ENCODE peak calls at places on chromosomes 2 and 18, in nine cellular contexts. One of them, this sample, is unnamed.

GRCh38 chr2:148560501-148560900 is 84.0 kb upstream of the EPC2 start:
- DNase-seq in NAMALWA: no peak
- DNase-seq in NCI-H774: no peak
- DNase-seq in endothelial cell: no peak
- DNase-seq in globus pallidus: no peak
- DNase-seq in HT1080: no peak
- DNase-seq in M059J: no peak
- DNase-seq in kidney epithelial cell: no peak
- DNase-seq in HFFc6: no peak
- DNase-seq in this sample: no peak

GRCh38 chr2:217930783-217931563 is 71.8 kb downstream of the TNS1 start:
- DNase-seq in NAMALWA: no peak
- DNase-seq in HFFc6: no peak
- DNase-seq in NCI-H774: no peak
- DNase-seq in globus pallidus: no peak
- DNase-seq in endothelial cell: no peak
- DNase-seq in HT1080: no peak
- DNase-seq in kidney epithelial cell: no peak
- DNase-seq in M059J: no peak
- DNase-seq in this sample: no peak

GRCh38 chr2:150643106-150643730 is 155.8 kb upstream of the RND3 start:
- DNase-seq in kidney epithelial cell: no peak
- DNase-seq in globus pallidus: no peak
- DNase-seq in HFFc6: no peak
- DNase-seq in NAMALWA: no peak
- DNase-seq in NCI-H774: no peak
- DNase-seq in HT1080: peak; percentile 25
- DNase-seq in endothelial cell: no peak
- DNase-seq in M059J: peak; percentile 78
- DNase-seq in this sample: no peak

GRCh38 chr2:233037078-233037477 is 4.6 kb downstream of the NEU2 start:
- DNase-seq in NCI-H774: no peak
- DNase-seq in kidney epithelial cell: no peak
- DNase-seq in M059J: peak; percentile 76
- DNase-seq in HT1080: peak; percentile 45
- DNase-seq in HFFc6: peak; percentile 46
- DNase-seq in NAMALWA: no peak
- DNase-seq in endothelial cell: no peak
- DNase-seq in globus pallidus: no peak
- DNase-seq in this sample: no peak

GRCh38 chr2:29749843-29750242 is 171.5 kb downstream of the ALK start:
- DNase-seq in NAMALWA: no peak
- DNase-seq in HFFc6: no peak
- DNase-seq in endothelial cell: no peak
- DNase-seq in M059J: no peak
- DNase-seq in globus pallidus: no peak
- DNase-seq in HT1080: no peak
- DNase-seq in NCI-H774: no peak
- DNase-seq in kidney epithelial cell: no peak
- DNase-seq in this sample: no peak

GRCh38 chr18:78738076-78738690 is 241.4 kb upstream of the SALL3 start:
- DNase-seq in endothelial cell: no peak
- DNase-seq in HFFc6: no peak
- DNase-seq in HT1080: no peak
- DNase-seq in NCI-H774: no peak
- DNase-seq in NAMALWA: no peak
- DNase-seq in M059J: no peak
- DNase-seq in globus pallidus: no peak
- DNase-seq in kidney epithelial cell: no peak
- DNase-seq in this sample: no peak

GRCh38 chr2:151357359-151357758 is at the start of gene TNFAIP6:
- DNase-seq in NAMALWA: peak; percentile 4
- DNase-seq in NCI-H774: no peak
- DNase-seq in globus pallidus: peak; percentile 58
- DNase-seq in HT1080: peak; percentile 83
- DNase-seq in HFFc6: peak; percentile 94
- DNase-seq in endothelial cell: no peak
- DNase-seq in kidney epithelial cell: peak; percentile 47
- DNase-seq in M059J: peak; percentile 73
- DNase-seq in this sample: no peak

GRCh38 chr2:215434447-215435260 is 1.2 kb downstream of the FN1 start:
- DNase-seq in NCI-H774: no peak
- DNase-seq in globus pallidus: no peak
- DNase-seq in kidney epithelial cell: no peak
- DNase-seq in endothelial cell: no peak
- DNase-seq in HFFc6: no peak
- DNase-seq in HT1080: no peak
- DNase-seq in NAMALWA: no peak
- DNase-seq in M059J: peak; percentile 30
- DNase-seq in this sample: no peak

GRCh38 chr2:29431485-29431884 is 316.3 kb downstream of the CLIP4 start:
- DNase-seq in NCI-H774: no peak
- DNase-seq in HT1080: no peak
- DNase-seq in NAMALWA: no peak
- DNase-seq in M059J: no peak
- DNase-seq in kidney epithelial cell: no peak
- DNase-seq in HFFc6: no peak
- DNase-seq in endothelial cell: no peak
- DNase-seq in globus pallidus: no peak
- DNase-seq in this sample: no peak

GRCh38 chr18:23071285-23071684 is 64.0 kb upstream of the CABLES1 start:
- DNase-seq in M059J: peak; percentile 79
- DNase-seq in HT1080: peak; percentile 92
- DNase-seq in kidney epithelial cell: no peak
- DNase-seq in NCI-H774: no peak
- DNase-seq in HFFc6: no peak
- DNase-seq in endothelial cell: no peak
- DNase-seq in globus pallidus: peak; percentile 55
- DNase-seq in NAMALWA: peak; percentile 73
- DNase-seq in this sample: peak; percentile 92

GRCh38 chr18:68822926-68823325 is 25.0 kb downstream of the CCDC102B start:
- DNase-seq in M059J: no peak
- DNase-seq in kidney epithelial cell: no peak
- DNase-seq in NCI-H774: no peak
- DNase-seq in NAMALWA: no peak
- DNase-seq in endothelial cell: no peak
- DNase-seq in globus pallidus: no peak
- DNase-seq in HT1080: peak; percentile 11
- DNase-seq in HFFc6: no peak
- DNase-seq in this sample: no peak

GRCh38 chr2:168119519-168120141 is 127.8 kb downstream of the STK39 start:
- DNase-seq in globus pallidus: peak; percentile 70
- DNase-seq in M059J: peak; percentile 55
- DNase-seq in kidney epithelial cell: peak; percentile 28
- DNase-seq in HFFc6: peak; percentile 53
- DNase-seq in NAMALWA: peak; percentile 76
- DNase-seq in HT1080: peak; percentile 45
- DNase-seq in NCI-H774: peak; percentile 57
- DNase-seq in endothelial cell: peak; percentile 62
- DNase-seq in this sample: peak; percentile 66

GRCh38 chr2:151289972-151290335 is 486 bp upstream of the NMI start:
- DNase-seq in HFFc6: peak; percentile 58
- DNase-seq in globus pallidus: no peak
- DNase-seq in NAMALWA: no peak
- DNase-seq in endothelial cell: no peak
- DNase-seq in HT1080: no peak
- DNase-seq in M059J: peak; percentile 80
- DNase-seq in kidney epithelial cell: no peak
- DNase-seq in NCI-H774: no peak
- DNase-seq in this sample: no peak

GRCh38 chr2:172962824-172963223 is 112.8 kb upstream of the MAP3K20 start:
- DNase-seq in kidney epithelial cell: no peak
- DNase-seq in globus pallidus: no peak
- DNase-seq in endothelial cell: no peak
- DNase-seq in NCI-H774: no peak
- DNase-seq in M059J: peak; percentile 90
- DNase-seq in NAMALWA: no peak
- DNase-seq in HFFc6: peak; percentile 57
- DNase-seq in HT1080: peak; percentile 92
- DNase-seq in this sample: no peak

GRCh38 chr2:7118606-7119503 is 201.6 kb downstream of the RNF144A start:
- DNase-seq in HT1080: no peak
- DNase-seq in globus pallidus: no peak
- DNase-seq in HFFc6: no peak
- DNase-seq in endothelial cell: peak; percentile 44
- DNase-seq in M059J: peak; percentile 8
- DNase-seq in NCI-H774: no peak
- DNase-seq in kidney epithelial cell: no peak
- DNase-seq in NAMALWA: peak; percentile 61
- DNase-seq in this sample: peak; percentile 36

GRCh38 chr2:45443012-45443411 is 168.1 kb downstream of the SRBD1 start:
- DNase-seq in HFFc6: no peak
- DNase-seq in kidney epithelial cell: no peak
- DNase-seq in M059J: no peak
- DNase-seq in HT1080: no peak
- DNase-seq in NCI-H774: no peak
- DNase-seq in endothelial cell: no peak
- DNase-seq in NAMALWA: peak; percentile 41
- DNase-seq in globus pallidus: no peak
- DNase-seq in this sample: no peak

GRCh38 chr2:118577202-118577601 is 270.2 kb downstream of the EN1 start:
- DNase-seq in globus pallidus: no peak
- DNase-seq in kidney epithelial cell: no peak
- DNase-seq in NCI-H774: no peak
- DNase-seq in HT1080: no peak
- DNase-seq in M059J: no peak
- DNase-seq in endothelial cell: no peak
- DNase-seq in HFFc6: no peak
- DNase-seq in NAMALWA: no peak
- DNase-seq in this sample: no peak

GRCh38 chr2:7203056-7203467 is 285.9 kb downstream of the RNF144A start:
- DNase-seq in globus pallidus: peak; percentile 51
- DNase-seq in M059J: peak; percentile 31
- DNase-seq in NCI-H774: peak; percentile 52
- DNase-seq in HT1080: peak; percentile 23
- DNase-seq in NAMALWA: peak; percentile 69
- DNase-seq in HFFc6: peak; percentile 50
- DNase-seq in endothelial cell: peak; percentile 63
- DNase-seq in kidney epithelial cell: peak; percentile 32
- DNase-seq in this sample: peak; percentile 74

GRCh38 chr2:26001743-26002341 is 19.5 kb upstream of the KIF3C start:
- DNase-seq in globus pallidus: peak; percentile 84
- DNase-seq in NCI-H774: no peak
- DNase-seq in HT1080: peak; percentile 37
- DNase-seq in endothelial cell: no peak
- DNase-seq in kidney epithelial cell: no peak
- DNase-seq in HFFc6: no peak
- DNase-seq in NAMALWA: no peak
- DNase-seq in M059J: peak; percentile 46
- DNase-seq in this sample: no peak

GRCh38 chr2:233542507-233542906 is 24.1 kb downstream of the USP40 start:
- DNase-seq in NCI-H774: no peak
- DNase-seq in HT1080: peak; percentile 6
- DNase-seq in globus pallidus: no peak
- DNase-seq in M059J: peak; percentile 22
- DNase-seq in kidney epithelial cell: no peak
- DNase-seq in endothelial cell: no peak
- DNase-seq in HFFc6: peak; percentile 32
- DNase-seq in NAMALWA: no peak
- DNase-seq in this sample: no peak

GRCh38 chr2:67846341-67847070 is 216.3 kb downstream of the C1D start:
- DNase-seq in globus pallidus: peak; percentile 67
- DNase-seq in NCI-H774: peak; percentile 94
- DNase-seq in kidney epithelial cell: peak; percentile 92
- DNase-seq in HT1080: peak; percentile 94
- DNase-seq in HFFc6: peak; percentile 83
- DNase-seq in M059J: peak; percentile 96
- DNase-seq in endothelial cell: peak; percentile 77
- DNase-seq in NAMALWA: peak; percentile 77
- DNase-seq in this sample: peak; percentile 61

GRCh38 chr2:61759718-61760117 is 94.1 kb downstream of the FAM161A start:
- DNase-seq in kidney epithelial cell: no peak
- DNase-seq in HFFc6: peak; percentile 60
- DNase-seq in NCI-H774: no peak
- DNase-seq in M059J: peak; percentile 50
- DNase-seq in endothelial cell: no peak
- DNase-seq in HT1080: peak; percentile 78
- DNase-seq in globus pallidus: no peak
- DNase-seq in NAMALWA: no peak
- DNase-seq in this sample: no peak

GRCh38 chr2:109560265-109560664 is 53.5 kb downstream of the SEPTIN10 start:
- DNase-seq in globus pallidus: no peak
- DNase-seq in HFFc6: peak; percentile 73
- DNase-seq in NAMALWA: no peak
- DNase-seq in kidney epithelial cell: no peak
- DNase-seq in endothelial cell: no peak
- DNase-seq in M059J: peak; percentile 56
- DNase-seq in NCI-H774: no peak
- DNase-seq in HT1080: peak; percentile 47
- DNase-seq in this sample: no peak

GRCh38 chr2:195658541-195658890 is 1.5 kb downstream of the SLC39A10 start:
- DNase-seq in kidney epithelial cell: peak; percentile 56
- DNase-seq in NAMALWA: peak; percentile 66
- DNase-seq in globus pallidus: no peak
- DNase-seq in endothelial cell: no peak
- DNase-seq in NCI-H774: peak; percentile 33
- DNase-seq in HT1080: peak; percentile 61
- DNase-seq in M059J: peak; percentile 83
- DNase-seq in HFFc6: peak; percentile 73
- DNase-seq in this sample: peak; percentile 62

GRCh38 chr18:62717059-62717849 is 1.9 kb downstream of the PHLPP1 start:
- DNase-seq in kidney epithelial cell: peak; percentile 16
- DNase-seq in endothelial cell: peak; percentile 7
- DNase-seq in NAMALWA: peak; percentile 68
- DNase-seq in HFFc6: peak; percentile 72
- DNase-seq in HT1080: peak; percentile 59
- DNase-seq in NCI-H774: peak; percentile 38
- DNase-seq in globus pallidus: peak; percentile 79
- DNase-seq in M059J: peak; percentile 81
- DNase-seq in this sample: peak; percentile 56

GRCh38 chr2:103496850-103497249 is 735.0 kb downstream of the TMEM182 start:
- DNase-seq in M059J: no peak
- DNase-seq in kidney epithelial cell: no peak
- DNase-seq in HT1080: no peak
- DNase-seq in NCI-H774: no peak
- DNase-seq in globus pallidus: no peak
- DNase-seq in endothelial cell: no peak
- DNase-seq in HFFc6: no peak
- DNase-seq in NAMALWA: no peak
- DNase-seq in this sample: no peak

GRCh38 chr2:127182626-127183458 is 37.3 kb downstream of the CYP27C1 start:
- DNase-seq in HT1080: no peak
- DNase-seq in M059J: no peak
- DNase-seq in globus pallidus: no peak
- DNase-seq in HFFc6: no peak
- DNase-seq in NAMALWA: no peak
- DNase-seq in kidney epithelial cell: no peak
- DNase-seq in NCI-H774: no peak
- DNase-seq in endothelial cell: no peak
- DNase-seq in this sample: no peak

This sample was measured in GM12865.